ENCODE peak calls at places on chromosomes 16 and 17, in four cellular contexts. N is GM23248, C is IMR-90, V is mammary epithelial cell. T is an unnamed sample.

GRCh38 chr17:76136276-76137025 is 4.6 kb downstream of the FOXJ1 start:
- DNase-seq in C (no peak), V (no peak), N (no peak), T (no peak)

GRCh38 chr17:64180089-64180488 is 50.1 kb upstream of the ERN1 start:
- DNase-seq in C (peak; percentile 58), N (peak; percentile 63), V (no peak), T (no peak)

GRCh38 chr17:62792122-62792800 is 15.9 kb downstream of the MARCHF10 start:
- DNase-seq in V (peak; percentile 60), N (peak; percentile 91), C (peak; percentile 100), T (no peak)

GRCh38 chr16:74716355-74716754 is 15.7 kb upstream of the MLKL start:
- DNase-seq in N (no peak), V (no peak), C (no peak), T (no peak)

GRCh38 chr16:50234771-50235556 is 31.4 kb upstream of the ADCY7 start:
- DNase-seq in N (peak; percentile 75), V (peak; percentile 66), C (peak; percentile 67), T (no peak)

GRCh38 chr16:67542464-67542863 is 13.8 kb downstream of the RIPOR1 start:
- DNase-seq in N (peak; percentile 77), C (peak; percentile 66), V (peak; percentile 42), T (no peak)

GRCh38 chr17:42667088-42667951 is 8.2 kb downstream of the TUBG2 start:
- DNase-seq in V (peak; percentile 94), N (peak; percentile 93), C (peak; percentile 73), T (no peak)

GRCh38 chr16:66881014-66881417 is 701 bp downstream of the PDP2 start:
- DNase-seq in C (no peak), N (peak; percentile 63), V (no peak), T (no peak)

GRCh38 chr17:76831316-76831715 is 36.9 kb upstream of the MGAT5B start:
- DNase-seq in N (no peak), V (peak; percentile 10), C (no peak), T (no peak)

GRCh38 chr17:55275894-55276804 is 11.4 kb downstream of the HLF start:
- DNase-seq in C (no peak), N (peak; percentile 58), V (peak; percentile 81), T (peak; percentile 32)

GRCh38 chr17:83183951-83184506 is 104.6 kb downstream of the METRNL start:
- DNase-seq in V (no peak), C (no peak), N (no peak), T (no peak)

GRCh38 chr16:57645691-57646387 is 17.4 kb downstream of the ADGRG1 start:
- DNase-seq in V (peak; percentile 46), C (peak; percentile 52), N (peak; percentile 91), T (no peak)

GRCh38 chr16:15811778-15812750 is 44.8 kb downstream of the MYH11 start:
- DNase-seq in N (peak; percentile 95), V (peak; percentile 86), C (peak; percentile 86), T (no peak)

GRCh38 chr16:70481929-70482536 is 27.6 kb downstream of the FCSK start:
- DNase-seq in N (peak; percentile 73), C (peak; percentile 57), V (peak; percentile 75), T (no peak)

GRCh38 chr17:5413682-5414081 is 5.8 kb downstream of the NUP88 start:
- DNase-seq in C (peak; percentile 93), N (peak; percentile 95), V (peak; percentile 93), T (no peak)

GRCh38 chr17:78804777-78805176 is 22.7 kb upstream of the CYTH1 start:
- DNase-seq in V (no peak), C (no peak), N (no peak), T (no peak)

GRCh38 chr17:31413871-31414589 is 22.6 kb downstream of the RAB11FIP4 start:
- DNase-seq in N (peak; percentile 89), C (peak; percentile 83), V (peak; percentile 82), T (peak; percentile 23)

GRCh38 chr17:74779948-74780400 is 3.8 kb upstream of the NAT9 start:
- DNase-seq in C (no peak), V (no peak), N (no peak), T (no peak)

GRCh38 chr17:62808576-62808970 is 459 bp upstream of the MARCHF10 start:
- DNase-seq in C (no peak), V (no peak), N (no peak), T (no peak)

DNA sequence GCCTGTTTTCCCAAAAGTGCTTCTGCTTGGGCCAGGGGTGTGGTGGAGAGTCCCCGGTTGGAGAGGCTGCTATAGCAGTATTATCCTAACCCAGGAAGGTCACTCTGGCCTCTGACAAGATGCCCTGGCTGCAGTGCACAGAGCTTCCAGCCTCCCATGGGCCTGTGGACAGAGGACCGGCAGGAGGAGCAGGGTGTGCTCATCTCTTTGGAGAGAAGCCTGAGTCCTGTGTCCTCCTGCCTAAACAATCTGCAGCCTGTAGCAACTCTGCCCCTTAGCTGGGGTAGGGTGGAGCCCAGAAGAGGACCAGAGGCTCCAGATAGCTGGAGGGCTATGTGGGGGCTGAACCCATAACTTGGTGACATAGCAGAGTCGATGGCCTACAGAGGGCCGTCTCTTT is 78.0 kb downstream of the MPRIP start:
- DNase-seq in V (no peak), N (peak; percentile 34), C (no peak), T (no peak)
- H4K20me1 ChIP-seq in V (peaks cover 6% of the 10 kb centered on the region), N (peaks cover 22% of the 10 kb centered on the region), C (peaks cover 93% of the 10 kb centered on the region), T (peaks cover 42% of the 10 kb centered on the region)

GRCh38 chr16:4322121-4323035 is 6.5 kb downstream of the GLIS2 start:
- DNase-seq in V (no peak), N (no peak), C (no peak), T (no peak)

GRCh38 chr16:4324479-4324868 is 8.6 kb downstream of the GLIS2 start:
- DNase-seq in N (no peak), V (no peak), C (no peak), T (no peak)

GRCh38 chr16:4324871-4325740 is 9.2 kb downstream of the GLIS2 start:
- DNase-seq in N (no peak), C (no peak), V (no peak), T (no peak)

GRCh38 chr16:4323071-4323844 is 7.4 kb downstream of the GLIS2 start:
- DNase-seq in C (no peak), V (no peak), N (no peak), T (no peak)

GRCh38 chr16:4323845-4324478 is 8.1 kb downstream of the GLIS2 start:
- DNase-seq in C (peak; percentile 42), N (peak; percentile 70), V (no peak), T (no peak)
- H4K20me1 ChIP-seq in C (peaks cover 81% of the 10 kb centered on the region), N (no peaks in the 10 kb centered on the region), V (no peaks in the 10 kb centered on the region), T (peaks cover 12% of the 10 kb centered on the region)

GRCh38 chr17:81808778-81809555 is 5.0 kb downstream of the GCGR start:
- DNase-seq in V (no peak), N (no peak), C (no peak), T (no peak)

GRCh38 chr17:81806461-81807209 is 2.7 kb downstream of the GCGR start:
- DNase-seq in C (no peak), V (no peak), N (no peak), T (no peak)

GRCh38 chr17:81807839-81808238 is 3.9 kb downstream of the GCGR start:
- DNase-seq in N (no peak), C (no peak), V (no peak), T (no peak)

GRCh38 chr17:81805707-81806460 is 1.9 kb downstream of the GCGR start:
- DNase-seq in N (no peak), V (no peak), C (no peak), T (no peak)

DNA sequence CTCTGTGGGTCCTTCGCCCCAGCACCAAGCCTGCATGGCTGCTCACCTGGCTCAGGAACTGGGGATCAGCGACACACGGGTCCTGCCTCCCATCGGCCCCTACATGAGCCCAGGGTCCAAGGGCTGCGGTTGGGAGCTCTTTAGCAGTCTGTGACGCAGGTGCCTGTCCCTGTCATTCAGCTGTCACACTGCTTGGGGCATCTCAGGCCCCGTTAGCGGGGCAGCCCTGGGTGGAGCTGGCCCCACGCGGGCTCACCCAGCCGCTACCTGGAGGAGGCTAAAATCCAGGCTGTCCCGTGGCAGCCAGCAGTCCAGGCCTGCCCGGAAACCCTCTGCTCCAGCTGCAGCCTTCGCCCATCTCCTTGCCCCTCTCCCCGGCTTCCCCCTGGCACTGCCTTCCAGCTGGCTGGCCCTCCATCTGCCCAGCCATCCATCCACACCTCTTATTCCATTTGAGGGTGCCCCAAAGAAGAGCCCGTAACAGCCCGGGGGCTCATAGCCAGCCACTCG is 3.3 kb downstream of the GCGR start:
- DNase-seq in N (no peak), C (no peak), V (no peak), T (no peak)
- H4K20me1 ChIP-seq in N (no peaks in the 10 kb centered on the region), C (no peaks in the 10 kb centered on the region), V (peaks cover 8% of the 10 kb centered on the region), T (no peaks in the 10 kb centered on the region)

GRCh38 chr17:38743556-38744171 is 4.5 kb downstream of the PCGF2 start:
- DNase-seq in N (no peak), C (no peak), V (no peak), T (no peak)

GRCh38 chr17:38740806-38741205 is 7.3 kb downstream of the PCGF2 start:
- DNase-seq in C (no peak), V (no peak), N (no peak), T (no peak)

GRCh38 chr17:38741443-38741842 is 6.7 kb downstream of the PCGF2 start:
- DNase-seq in V (no peak), N (no peak), C (no peak), T (no peak)

GRCh38 chr17:38742431-38743308 is 5.5 kb downstream of the PCGF2 start:
- DNase-seq in N (peak; percentile 77), V (peak; percentile 66), C (peak; percentile 84), T (no peak)

DNA sequence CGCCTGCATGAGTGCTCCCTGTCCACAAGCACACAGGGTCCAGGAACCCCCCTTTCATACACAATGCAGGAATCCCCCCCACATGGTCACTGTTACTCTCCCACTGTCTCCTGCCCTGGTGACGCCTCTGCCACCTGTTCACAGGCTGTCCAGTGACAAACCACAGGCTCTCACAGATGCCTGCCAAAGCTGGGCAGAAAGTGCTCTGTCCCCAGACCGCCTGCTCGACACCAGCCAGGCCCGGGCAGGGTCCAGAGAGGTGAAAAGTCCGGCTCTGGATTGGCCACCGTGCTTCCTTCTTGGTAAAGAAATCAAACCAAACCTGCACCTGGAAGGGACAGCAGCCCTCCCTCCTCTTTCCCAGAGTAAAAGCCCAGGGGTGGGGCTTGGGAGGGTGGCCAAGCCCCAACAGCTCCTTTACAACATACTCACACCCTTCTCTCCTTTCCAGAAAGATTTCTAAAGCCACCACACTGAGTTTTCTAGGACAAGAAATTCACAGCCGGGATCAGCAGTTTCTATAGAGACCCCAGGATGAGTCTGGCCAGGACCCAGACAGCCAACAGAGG is 6.2 kb downstream of the PCGF2 start:
- DNase-seq in V (peak; percentile 9), N (peak; percentile 55), C (no peak), T (no peak)
- H4K20me1 ChIP-seq in V (no peaks in the 10 kb centered on the region), N (no peaks in the 10 kb centered on the region), C (peaks cover 80% of the 10 kb centered on the region), T (peaks cover 6% of the 10 kb centered on the region)